ENCODE peak calls at places on chromosomes 4 and X, in five cellular contexts. R is neural progenitor cell, E is uterus, I is spleen, X is kidney. Y is an unnamed sample. For H3K4me1, the result is how much of the 10 kb centered on the place peaks cover.

GRCh38 chrX:349196-349595 is 30.6 kb upstream of the GTPBP6 start:
- DNase-seq in R (no peak), E (no peak), I (peak), X (peak), Y (no peak)

GRCh38 chr4:155392486-155393184 is 15.9 kb upstream of the MAP9 start:
- DNase-seq in R (no peak), E (no peak), I (no peak), X (no peak), Y (peak)

GRCh38 chr4:123856689-123857545 is 460.3 kb downstream of the SPRY1 start:
- DNase-seq in R (peak), E (no peak), I (no peak), X (peak), Y (peak)

GRCh38 chr4:139587452-139587851 is 31.4 kb upstream of the SETD7 start:
- DNase-seq in R (no peak), E (no peak), I (no peak), X (no peak), Y (no peak)

GRCh38 chrX:23185951-23186350 is 148.7 kb upstream of the PTCHD1 start:
- DNase-seq in R (no peak), E (no peak), I (no peak), X (no peak), Y (no peak)

GRCh38 chr4:81314196-81314896 is 99.3 kb upstream of the PRKG2 start:
- DNase-seq in R (peak), E (no peak), I (no peak), X (peak), Y (peak)

GRCh38 chrX:16466640-16467432 is 183.1 kb upstream of the S100G start:
- DNase-seq in R (no peak), E (no peak), I (no peak), X (no peak), Y (no peak)

GRCh38 chrX:153800746-153801145 is 6.3 kb downstream of the SSR4 start:
- DNase-seq in R (no peak), E (no peak), I (no peak), X (no peak), Y (no peak)

DNA sequence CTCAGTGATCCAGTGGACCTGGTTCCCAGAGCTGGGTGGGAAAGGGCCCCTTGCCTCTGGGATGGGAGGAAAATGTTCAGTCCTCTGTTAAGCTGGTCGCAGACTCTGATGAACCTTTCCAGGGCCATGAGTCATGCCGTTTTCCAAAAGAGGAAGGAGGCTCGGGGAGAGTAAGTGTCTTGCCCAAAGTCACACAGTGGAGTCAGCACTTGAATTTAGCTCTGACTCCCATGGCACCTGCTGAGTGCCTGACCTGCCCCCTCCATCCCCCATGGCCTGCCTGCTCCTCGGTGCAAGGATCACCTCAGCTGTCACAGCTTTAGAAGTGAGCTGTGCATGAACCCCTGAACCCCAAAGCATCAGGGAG is 14.0 kb upstream of the KIAA0232 start:
- DNase-seq in R (no peak), E (no peak), I (no peak), X (no peak), Y (no peak)
- H3K4me1 ChIP-seq in R (under half), E (under half), I (under half), X (under half), Y (under half)

GRCh38 chrX:45712067-45712466 is 511.4 kb upstream of the DIPK2B start:
- DNase-seq in R (no peak), E (no peak), I (no peak), X (no peak), Y (no peak)

GRCh38 chrX:45710081-45710801 is 509.6 kb upstream of the DIPK2B start:
- DNase-seq in R (no peak), E (no peak), I (no peak), X (no peak), Y (peak)

GRCh38 chrX:45714864-45715263 is 514.2 kb upstream of the DIPK2B start:
- DNase-seq in R (no peak), E (no peak), I (no peak), X (no peak), Y (peak)

GRCh38 chrX:45711231-45711630 is 510.6 kb upstream of the DIPK2B start:
- DNase-seq in R (no peak), E (no peak), I (no peak), X (no peak), Y (no peak)

GRCh38 chrX:45709381-45709780 is 508.7 kb upstream of the DIPK2B start:
- DNase-seq in R (no peak), E (no peak), I (no peak), X (no peak), Y (no peak)
- H3K27ac ChIP-seq in R (no peak), E (no peak), I (no peak), X (no peak), Y (no peak)

DNA sequence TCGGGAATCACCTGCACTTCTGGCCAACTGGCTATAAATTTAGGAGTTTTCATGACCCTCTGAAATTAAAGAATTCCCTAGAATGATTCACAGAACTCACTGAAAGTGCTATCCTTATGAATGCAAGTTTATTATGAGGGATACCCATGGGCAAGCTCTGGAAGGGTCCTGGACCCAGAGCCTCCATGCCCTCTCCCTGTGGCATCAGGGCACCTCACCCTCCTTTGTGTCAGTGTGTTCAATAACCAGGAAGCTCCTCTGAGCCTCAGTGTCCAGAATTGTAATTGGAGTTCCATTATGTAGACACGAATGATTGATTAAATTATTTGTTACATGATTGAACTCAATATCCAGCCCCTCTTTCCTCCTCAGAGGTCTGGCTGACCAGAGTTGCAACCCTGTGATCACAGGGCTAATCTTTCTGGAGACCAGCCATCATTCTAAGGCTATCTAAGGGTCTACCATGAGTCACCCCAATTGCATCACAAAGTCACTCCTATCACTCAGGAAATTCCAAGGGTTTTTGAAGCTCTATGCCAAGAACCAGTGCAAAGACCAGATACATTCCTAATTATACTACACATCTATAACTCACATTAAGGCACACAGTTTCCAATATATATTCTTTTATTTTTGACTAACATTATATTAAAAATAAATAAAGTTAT is 8.9 kb downstream of the ANXA3 start:
- DNase-seq in R (no peak), E (no peak), I (no peak), X (no peak), Y (no peak)
- H3K4me1 ChIP-seq in R (under half), E (under half), I (under half), X (under half), Y (under half)

GRCh38 chrX:133527415-133527814 is 112.1 kb upstream of the GPC4 start:
- DNase-seq in R (no peak), E (no peak), I (no peak), X (no peak), Y (peak)

GRCh38 chrX:133523526-133523925 is 108.2 kb upstream of the GPC4 start:
- DNase-seq in R (no peak), E (no peak), I (no peak), X (no peak), Y (no peak)

GRCh38 chrX:133527825-133528224 is 112.5 kb upstream of the GPC4 start:
- DNase-seq in R (no peak), E (no peak), I (no peak), X (no peak), Y (no peak)

DNA sequence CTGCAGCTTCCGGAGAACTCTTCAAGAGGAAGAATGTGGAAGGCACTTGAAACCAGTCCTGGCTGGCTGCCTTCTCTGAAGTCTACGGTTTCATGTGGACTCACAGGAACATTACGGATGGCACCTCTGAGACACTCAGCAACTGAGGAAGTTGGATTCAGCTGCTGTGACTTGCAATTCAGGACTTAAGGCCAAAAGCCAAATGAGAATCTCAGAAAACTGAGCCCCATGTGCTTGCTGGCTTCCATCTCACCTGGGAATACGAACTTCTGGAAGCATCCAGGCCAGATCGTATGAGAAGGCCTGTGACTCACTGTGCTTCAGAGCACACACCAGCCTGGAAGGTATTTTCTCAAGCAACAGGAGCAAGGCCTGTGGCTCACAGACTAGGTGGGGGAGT is 107.8 kb upstream of the GPC4 start:
- DNase-seq in R (no peak), E (no peak), I (no peak), X (no peak), Y (no peak)
- H3K27ac ChIP-seq in R (no peak), E (no peak), I (no peak), X (no peak), Y (no peak)

GRCh38 chr4:39627413-39627812 is 11.3 kb downstream of the SMIM14 start:
- DNase-seq in R (no peak), E (no peak), I (no peak), X (no peak), Y (no peak)

GRCh38 chr4:39635023-39635422 is 3.6 kb downstream of the SMIM14 start:
- DNase-seq in R (no peak), E (no peak), I (no peak), X (no peak), Y (no peak)

GRCh38 chr4:39636786-39637185 is 1.9 kb downstream of the SMIM14 start:
- DNase-seq in R (no peak), E (no peak), I (no peak), X (no peak), Y (no peak)

GRCh38 chr4:39626913-39627312 is 11.8 kb downstream of the SMIM14 start:
- DNase-seq in R (no peak), E (no peak), I (no peak), X (no peak), Y (no peak)

GRCh38 chr4:39631700-39632079 is 7.0 kb downstream of the SMIM14 start:
- DNase-seq in R (no peak), E (no peak), I (no peak), X (no peak), Y (no peak)
- H3K4me1 ChIP-seq in R (under half), E (under half), I (under half), X (under half), Y (under half)

GRCh38 chr4:18250564-18250963 is 229.0 kb upstream of the LCORL start:
- DNase-seq in R (no peak), E (no peak), I (no peak), X (no peak), Y (no peak)
- H3K27ac ChIP-seq in R (no peak), E (no peak), I (no peak), X (no peak), Y (no peak)

GRCh38 chrX:39308126-39308525 is 506.9 kb downstream of the MID1IP1 start:
- DNase-seq in R (no peak), E (no peak), I (no peak), X (no peak), Y (no peak)
- H3K4me1 ChIP-seq in R (under half), E (under half), I (under half), X (under half), Y (under half)

DNA sequence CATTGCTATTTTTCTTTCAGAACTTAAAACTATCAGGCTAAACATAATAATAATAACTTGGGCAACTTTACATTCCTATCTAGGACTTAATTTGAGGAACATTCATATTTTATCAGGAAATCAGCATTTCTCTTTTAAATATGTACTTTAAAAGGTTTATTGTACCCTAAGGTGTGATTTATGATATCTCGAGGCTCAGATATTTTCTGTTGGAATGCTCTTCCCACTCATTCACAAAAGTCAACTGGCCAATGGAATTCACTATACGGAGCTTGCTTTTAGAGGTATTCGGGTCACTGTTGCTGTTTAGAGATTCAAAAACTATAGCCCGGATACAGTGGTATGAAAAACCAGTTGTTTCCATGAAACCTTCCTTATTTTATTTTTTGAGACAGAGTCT is 328.3 kb downstream of the GBA3 start:
- DNase-seq in R (no peak), E (no peak), I (no peak), X (no peak), Y (no peak)
- H3K27ac ChIP-seq in R (no peak), E (no peak), I (no peak), X (no peak), Y (no peak)